ENCODE peak calls at places on chromosomes 16 and 17, in nine cellular contexts. One of them, this sample, is unnamed. For H3K36me3, the result is how much of the 10 kb centered on the place peaks cover.

GRCh38 chr16:57263585-57264351 is 18.7 kb downstream of the ARL2BP start:
- DNase-seq in esophagus squamous epithelium: no peak
- DNase-seq in left lung: peak
- DNase-seq in OCI-LY7: no peak
- DNase-seq in SJCRH30: no peak
- DNase-seq in transverse colon: no peak
- DNase-seq in brain microvascular endothelial cell: no peak
- DNase-seq in endodermal cell: peak
- DNase-seq in mesendoderm: no peak
- DNase-seq in this sample: no peak

GRCh38 chr16:73813523-73813922 is 483.1 kb upstream of the PSMD7 start:
- DNase-seq in SJCRH30: no peak
- DNase-seq in left lung: no peak
- DNase-seq in brain microvascular endothelial cell: no peak
- DNase-seq in mesendoderm: no peak
- DNase-seq in esophagus squamous epithelium: no peak
- DNase-seq in transverse colon: no peak
- DNase-seq in OCI-LY7: no peak
- DNase-seq in endodermal cell: no peak
- DNase-seq in this sample: no peak

GRCh38 chr17:61618950-61619349 is 27.9 kb upstream of the NACA2 start:
- DNase-seq in esophagus squamous epithelium: no peak
- DNase-seq in OCI-LY7: no peak
- DNase-seq in endodermal cell: no peak
- DNase-seq in brain microvascular endothelial cell: no peak
- DNase-seq in SJCRH30: no peak
- DNase-seq in left lung: no peak
- DNase-seq in mesendoderm: no peak
- DNase-seq in transverse colon: no peak
- DNase-seq in this sample: no peak

GRCh38 chr17:9899280-9900018 is 5.6 kb downstream of the RCVRN start:
- DNase-seq in transverse colon: no peak
- DNase-seq in OCI-LY7: no peak
- DNase-seq in endodermal cell: no peak
- DNase-seq in left lung: no peak
- DNase-seq in SJCRH30: no peak
- DNase-seq in mesendoderm: peak
- DNase-seq in brain microvascular endothelial cell: no peak
- DNase-seq in esophagus squamous epithelium: no peak
- DNase-seq in this sample: no peak

GRCh38 chr17:28584434-28584833 is 7.7 kb upstream of the ALDOC start:
- DNase-seq in transverse colon: no peak
- DNase-seq in left lung: no peak
- DNase-seq in OCI-LY7: no peak
- DNase-seq in endodermal cell: no peak
- DNase-seq in mesendoderm: no peak
- DNase-seq in SJCRH30: no peak
- DNase-seq in esophagus squamous epithelium: no peak
- DNase-seq in brain microvascular endothelial cell: no peak
- DNase-seq in this sample: no peak

GRCh38 chr17:46915596-46915995 is 7.4 kb upstream of the GOSR2 start:
- DNase-seq in transverse colon: no peak
- DNase-seq in mesendoderm: no peak
- DNase-seq in SJCRH30: no peak
- DNase-seq in brain microvascular endothelial cell: no peak
- DNase-seq in OCI-LY7: no peak
- DNase-seq in esophagus squamous epithelium: no peak
- DNase-seq in left lung: no peak
- DNase-seq in endodermal cell: no peak
- DNase-seq in this sample: no peak

GRCh38 chr16:65142276-65142675 is 20.4 kb upstream of the CDH11 start:
- DNase-seq in endodermal cell: no peak
- DNase-seq in transverse colon: no peak
- DNase-seq in brain microvascular endothelial cell: no peak
- DNase-seq in left lung: no peak
- DNase-seq in SJCRH30: no peak
- DNase-seq in OCI-LY7: no peak
- DNase-seq in mesendoderm: no peak
- DNase-seq in esophagus squamous epithelium: no peak
- DNase-seq in this sample: no peak

GRCh38 chr16:30570621-30571443 is 682 bp downstream of the ZNF688 start:
- DNase-seq in mesendoderm: peak
- DNase-seq in endodermal cell: peak
- DNase-seq in esophagus squamous epithelium: no peak
- DNase-seq in left lung: no peak
- DNase-seq in transverse colon: no peak
- DNase-seq in SJCRH30: peak
- DNase-seq in OCI-LY7: no peak
- DNase-seq in brain microvascular endothelial cell: peak
- DNase-seq in this sample: no peak

GRCh38 chr17:29840884-29841283 is 89.1 kb downstream of the SSH2 start:
- DNase-seq in endodermal cell: no peak
- DNase-seq in brain microvascular endothelial cell: peak
- DNase-seq in OCI-LY7: no peak
- DNase-seq in left lung: no peak
- DNase-seq in mesendoderm: no peak
- DNase-seq in esophagus squamous epithelium: no peak
- DNase-seq in SJCRH30: no peak
- DNase-seq in transverse colon: no peak
- DNase-seq in this sample: no peak

GRCh38 chr16:52318259-52319008 is 228.5 kb downstream of the TOX3 start:
- DNase-seq in SJCRH30: peak
- DNase-seq in esophagus squamous epithelium: no peak
- DNase-seq in transverse colon: no peak
- DNase-seq in OCI-LY7: no peak
- DNase-seq in brain microvascular endothelial cell: no peak
- DNase-seq in left lung: no peak
- DNase-seq in endodermal cell: no peak
- DNase-seq in mesendoderm: peak
- DNase-seq in this sample: no peak

GRCh38 chr17:14813649-14814048 is 451.5 kb downstream of the PMP22 start:
- DNase-seq in OCI-LY7: peak
- DNase-seq in brain microvascular endothelial cell: no peak
- DNase-seq in endodermal cell: peak
- DNase-seq in transverse colon: no peak
- DNase-seq in esophagus squamous epithelium: no peak
- DNase-seq in left lung: peak
- DNase-seq in SJCRH30: peak
- DNase-seq in mesendoderm: peak
- DNase-seq in this sample: peak

GRCh38 chr17:7558544-7559306 is at the start of gene TNFSF13:
- DNase-seq in SJCRH30: no peak
- DNase-seq in esophagus squamous epithelium: no peak
- DNase-seq in brain microvascular endothelial cell: no peak
- DNase-seq in transverse colon: peak
- DNase-seq in mesendoderm: no peak
- DNase-seq in endodermal cell: no peak
- DNase-seq in OCI-LY7: no peak
- DNase-seq in left lung: peak
- DNase-seq in this sample: no peak

GRCh38 chr17:44906987-44907681 is 7.9 kb upstream of the EFTUD2 start:
- DNase-seq in mesendoderm: no peak
- DNase-seq in transverse colon: no peak
- DNase-seq in esophagus squamous epithelium: no peak
- DNase-seq in SJCRH30: peak
- DNase-seq in left lung: no peak
- DNase-seq in brain microvascular endothelial cell: peak
- DNase-seq in OCI-LY7: no peak
- DNase-seq in endodermal cell: no peak
- DNase-seq in this sample: no peak

GRCh38 chr16:10835281-10835931 is 16.8 kb upstream of the TVP23A start:
- DNase-seq in left lung: no peak
- DNase-seq in endodermal cell: no peak
- DNase-seq in mesendoderm: no peak
- DNase-seq in brain microvascular endothelial cell: no peak
- DNase-seq in esophagus squamous epithelium: no peak
- DNase-seq in transverse colon: no peak
- DNase-seq in SJCRH30: no peak
- DNase-seq in OCI-LY7: no peak
- DNase-seq in this sample: no peak

GRCh38 chr17:78365561-78366108 is 5.8 kb upstream of the SOCS3 start:
- DNase-seq in OCI-LY7: no peak
- DNase-seq in SJCRH30: peak
- DNase-seq in left lung: no peak
- DNase-seq in mesendoderm: peak
- DNase-seq in brain microvascular endothelial cell: no peak
- DNase-seq in esophagus squamous epithelium: no peak
- DNase-seq in transverse colon: no peak
- DNase-seq in endodermal cell: peak
- DNase-seq in this sample: no peak

GRCh38 chr16:47732806-47733150 is 271.6 kb downstream of the PHKB start:
- DNase-seq in SJCRH30: no peak
- DNase-seq in esophagus squamous epithelium: no peak
- DNase-seq in transverse colon: no peak
- DNase-seq in brain microvascular endothelial cell: peak
- DNase-seq in OCI-LY7: no peak
- DNase-seq in endodermal cell: peak
- DNase-seq in left lung: no peak
- DNase-seq in mesendoderm: peak
- DNase-seq in this sample: no peak

GRCh38 chr17:73237714-73238113 is 24.0 kb downstream of the CPSF4L start:
- DNase-seq in mesendoderm: no peak
- DNase-seq in OCI-LY7: no peak
- DNase-seq in left lung: no peak
- DNase-seq in brain microvascular endothelial cell: no peak
- DNase-seq in SJCRH30: no peak
- DNase-seq in endodermal cell: peak
- DNase-seq in transverse colon: no peak
- DNase-seq in esophagus squamous epithelium: no peak
- DNase-seq in this sample: no peak

GRCh38 chr16:77043076-77043475 is 147.9 kb upstream of the MON1B start:
- DNase-seq in endodermal cell: no peak
- DNase-seq in SJCRH30: peak
- DNase-seq in OCI-LY7: peak
- DNase-seq in esophagus squamous epithelium: no peak
- DNase-seq in mesendoderm: peak
- DNase-seq in brain microvascular endothelial cell: peak
- DNase-seq in transverse colon: no peak
- DNase-seq in left lung: no peak
- DNase-seq in this sample: no peak

GRCh38 chr16:66692341-66692740 is 4.2 kb downstream of the CMTM4 start:
- DNase-seq in SJCRH30: no peak
- DNase-seq in mesendoderm: peak
- DNase-seq in esophagus squamous epithelium: no peak
- DNase-seq in brain microvascular endothelial cell: no peak
- DNase-seq in endodermal cell: no peak
- DNase-seq in left lung: no peak
- DNase-seq in OCI-LY7: no peak
- DNase-seq in transverse colon: no peak
- DNase-seq in this sample: no peak

GRCh38 chr16:19382084-19382801 is 35.4 kb upstream of the TMC5 start:
- DNase-seq in brain microvascular endothelial cell: no peak
- DNase-seq in transverse colon: no peak
- DNase-seq in esophagus squamous epithelium: no peak
- DNase-seq in SJCRH30: no peak
- DNase-seq in OCI-LY7: peak
- DNase-seq in endodermal cell: no peak
- DNase-seq in left lung: peak
- DNase-seq in mesendoderm: no peak
- DNase-seq in this sample: no peak

DNA sequence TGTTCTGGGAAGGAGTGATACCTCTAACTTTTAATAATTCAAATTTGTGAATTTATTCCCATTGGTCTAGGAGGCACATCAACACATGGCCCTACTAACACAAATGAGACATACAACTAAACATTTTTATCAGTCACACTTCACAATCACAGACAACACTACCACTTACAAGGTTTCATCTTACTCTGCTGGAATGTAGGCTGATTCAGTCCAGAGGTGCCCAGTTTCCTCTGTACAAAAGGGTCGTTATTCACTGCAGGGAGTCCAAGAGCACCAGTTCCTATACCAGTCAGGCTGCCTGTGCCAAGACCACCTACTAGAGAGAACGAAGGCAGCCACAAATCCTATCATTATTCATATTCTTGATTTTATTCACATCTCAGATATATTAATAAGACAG is 41.4 kb downstream of the SETD6 start:
- DNase-seq in transverse colon: no peak
- DNase-seq in OCI-LY7: no peak
- DNase-seq in mesendoderm: no peak
- DNase-seq in brain microvascular endothelial cell: peak
- DNase-seq in endodermal cell: no peak
- DNase-seq in esophagus squamous epithelium: no peak
- DNase-seq in left lung: no peak
- DNase-seq in SJCRH30: no peak
- DNase-seq in this sample: no peak
- H3K36me3 ChIP-seq in transverse colon: half or more
- H3K36me3 ChIP-seq in OCI-LY7: half or more
- H3K36me3 ChIP-seq in mesendoderm: under half
- H3K36me3 ChIP-seq in brain microvascular endothelial cell: half or more
- H3K36me3 ChIP-seq in endodermal cell: half or more
- H3K36me3 ChIP-seq in esophagus squamous epithelium: under half
- H3K36me3 ChIP-seq in left lung: half or more
- H3K36me3 ChIP-seq in SJCRH30: half or more
- H3K36me3 ChIP-seq in this sample: half or more

GRCh38 chr16:68000024-68000423 is 740 bp upstream of the DPEP2 start:
- DNase-seq in mesendoderm: no peak
- DNase-seq in brain microvascular endothelial cell: no peak
- DNase-seq in left lung: no peak
- DNase-seq in SJCRH30: no peak
- DNase-seq in OCI-LY7: peak
- DNase-seq in transverse colon: no peak
- DNase-seq in esophagus squamous epithelium: no peak
- DNase-seq in endodermal cell: no peak
- DNase-seq in this sample: no peak
- H3K4me3 ChIP-seq in mesendoderm: no peak
- H3K4me3 ChIP-seq in brain microvascular endothelial cell: no peak
- H3K4me3 ChIP-seq in left lung: no peak
- H3K4me3 ChIP-seq in SJCRH30: no peak
- H3K4me3 ChIP-seq in OCI-LY7: peak
- H3K4me3 ChIP-seq in transverse colon: no peak
- H3K4me3 ChIP-seq in esophagus squamous epithelium: no peak
- H3K4me3 ChIP-seq in endodermal cell: no peak
- H3K4me3 ChIP-seq in this sample: peak

DNA sequence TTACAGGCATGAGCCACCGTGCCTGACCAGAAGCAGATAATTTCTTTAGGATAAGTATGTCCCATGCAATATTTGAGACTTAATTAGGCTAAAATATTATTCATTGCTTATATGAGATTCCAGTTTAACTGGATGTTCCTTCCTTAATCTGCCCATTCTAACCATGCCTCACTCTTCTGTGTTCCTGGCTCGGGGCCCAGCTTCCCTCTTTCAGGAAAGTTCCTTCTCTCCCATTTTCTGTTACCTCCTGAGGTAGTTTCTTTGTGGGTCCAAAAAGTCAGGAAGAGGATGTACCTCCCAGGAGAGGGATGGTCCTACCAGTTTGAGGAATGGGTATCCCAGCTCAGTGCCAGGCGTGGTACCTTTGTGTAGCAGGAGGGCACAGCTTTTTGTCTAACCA is 23.3 kb downstream of the UNK start:
- DNase-seq in mesendoderm: no peak
- DNase-seq in brain microvascular endothelial cell: no peak
- DNase-seq in OCI-LY7: no peak
- DNase-seq in SJCRH30: no peak
- DNase-seq in endodermal cell: no peak
- DNase-seq in transverse colon: no peak
- DNase-seq in esophagus squamous epithelium: no peak
- DNase-seq in left lung: no peak
- DNase-seq in this sample: no peak
- H3K27ac ChIP-seq in mesendoderm: no peak
- H3K27ac ChIP-seq in brain microvascular endothelial cell: no peak
- H3K27ac ChIP-seq in OCI-LY7: no peak
- H3K27ac ChIP-seq in SJCRH30: no peak
- H3K27ac ChIP-seq in endodermal cell: no peak
- H3K27ac ChIP-seq in transverse colon: peak
- H3K27ac ChIP-seq in esophagus squamous epithelium: peak
- H3K27ac ChIP-seq in left lung: no peak
- H3K27ac ChIP-seq in this sample: no peak

GRCh38 chr17:42612013-42612412 is 2.5 kb downstream of the TUBG1 start:
- DNase-seq in esophagus squamous epithelium: no peak
- DNase-seq in left lung: no peak
- DNase-seq in transverse colon: no peak
- DNase-seq in SJCRH30: no peak
- DNase-seq in OCI-LY7: no peak
- DNase-seq in brain microvascular endothelial cell: no peak
- DNase-seq in mesendoderm: no peak
- DNase-seq in endodermal cell: no peak
- DNase-seq in this sample: no peak
- H3K36me3 ChIP-seq in esophagus squamous epithelium: under half
- H3K36me3 ChIP-seq in left lung: under half
- H3K36me3 ChIP-seq in transverse colon: under half
- H3K36me3 ChIP-seq in SJCRH30: under half
- H3K36me3 ChIP-seq in OCI-LY7: under half
- H3K36me3 ChIP-seq in brain microvascular endothelial cell: under half
- H3K36me3 ChIP-seq in mesendoderm: under half
- H3K36me3 ChIP-seq in endodermal cell: under half
- H3K36me3 ChIP-seq in this sample: under half